ENCODE peak calls at places on chromosomes 13 and 19, in five cellular contexts. N, D, S, W and U are unnamed samples.

GRCh38 chr13:24500977-24501376 is 11.6 kb downstream of the PARP4 start:
- DNase-seq in N (peak; percentile 60), D (peak; percentile 56), S (peak; percentile 62), W (no peak), U (no peak)

GRCh38 chr19:57560049-57560491 is 407 bp upstream of the ZNF550 start:
- DNase-seq in N (peak; percentile 55), D (peak; percentile 72), S (no peak), W (no peak), U (peak; percentile 62)

GRCh38 chr13:38024431-38024830 is 154.9 kb upstream of the TRPC4 start:
- DNase-seq in N (no peak), D (no peak), S (no peak), W (no peak), U (no peak)

GRCh38 chr13:29369060-29369743 is 226.3 kb downstream of the SLC7A1 start:
- DNase-seq in N (peak; percentile 70), D (peak; percentile 36), S (no peak), W (peak; percentile 27), U (peak; percentile 4)

GRCh38 chr19:13796301-13797057 is 1.2 kb downstream of the ZSWIM4 start:
- DNase-seq in N (peak; percentile 97), D (peak; percentile 90), S (no peak), W (peak; percentile 60), U (peak; percentile 78)

GRCh38 chr13:97798171-97798821 is 155.2 kb upstream of the IPO5 start:
- DNase-seq in N (no peak), D (no peak), S (no peak), W (no peak), U (no peak)

GRCh38 chr13:61466280-61466679 is 50.6 kb upstream of the PCDH20 start:
- DNase-seq in N (peak; percentile 15), D (no peak), S (no peak), W (no peak), U (no peak)

GRCh38 chr19:35299523-35300339 is 7.8 kb downstream of the MAG start:
- DNase-seq in N (no peak), D (no peak), S (no peak), W (no peak), U (no peak)

GRCh38 chr13:113545931-113546516 is 38.5 kb upstream of the TFDP1 start:
- DNase-seq in N (no peak), D (no peak), S (no peak), W (no peak), U (no peak)

GRCh38 chr13:79423801-79424642 is 18.0 kb upstream of the RBM26 start:
- DNase-seq in N (peak; percentile 58), D (peak; percentile 76), S (no peak), W (peak; percentile 28), U (peak; percentile 55)

GRCh38 chr13:39527961-39528720 is 74.9 kb downstream of the LHFPL6 start:
- DNase-seq in N (peak; percentile 88), D (peak; percentile 89), S (peak; percentile 41), W (peak; percentile 18), U (peak; percentile 78)

GRCh38 chr13:51066091-51066831 is 44.8 kb downstream of the C13orf42 start:
- DNase-seq in N (peak; percentile 16), D (no peak), S (no peak), W (no peak), U (no peak)

GRCh38 chr19:34224996-34225658 is 29.2 kb upstream of the GARRE1 start:
- DNase-seq in N (peak; percentile 58), D (peak; percentile 70), S (no peak), W (no peak), U (peak; percentile 47)

GRCh38 chr13:26919311-26919710 is 158.7 kb upstream of the GPR12 start:
- DNase-seq in N (no peak), D (no peak), S (no peak), W (no peak), U (no peak)

GRCh38 chr19:18649371-18650047 is 12.7 kb downstream of the KLHL26 start:
- DNase-seq in N (no peak), D (peak; percentile 77), S (no peak), W (no peak), U (no peak)

GRCh38 chr19:30047355-30047895 is 105.4 kb downstream of the URI1 start:
- DNase-seq in N (no peak), D (no peak), S (no peak), W (no peak), U (no peak)

GRCh38 chr19:30562981-30563380 is 190.8 kb downstream of the ZNF536 start:
- DNase-seq in N (no peak), D (no peak), S (no peak), W (no peak), U (no peak)

GRCh38 chr13:45807520-45808099 is 43.9 kb downstream of the SIAH3 start:
- DNase-seq in N (peak; percentile 59), D (peak; percentile 62), S (peak; percentile 17), W (peak; percentile 62), U (peak; percentile 24)

GRCh38 chr13:65679240-65679639 is 1550.9 kb downstream of the PCDH9 start:
- DNase-seq in N (no peak), D (peak; percentile 40), S (no peak), W (no peak), U (no peak)

GRCh38 chr19:11737964-11738745 is 591 bp downstream of the ZNF823 start:
- DNase-seq in N (peak; percentile 65), D (peak; percentile 12), S (no peak), W (no peak), U (peak; percentile 56)

GRCh38 chr19:38583219-38583984 is 34.4 kb downstream of the MAP4K1 start:
- DNase-seq in N (no peak), D (no peak), S (no peak), W (no peak), U (no peak)

GRCh38 chr13:30870916-30871712 is 35.0 kb upstream of the MEDAG start:
- DNase-seq in N (no peak), D (no peak), S (no peak), W (no peak), U (no peak)

GRCh38 chr13:30868806-30869470 is 37.1 kb upstream of the MEDAG start:
- DNase-seq in N (no peak), D (peak; percentile 61), S (no peak), W (no peak), U (no peak)

GRCh38 chr13:30869491-30869890 is 36.6 kb upstream of the MEDAG start:
- DNase-seq in N (no peak), D (peak; percentile 77), S (no peak), W (no peak), U (no peak)

GRCh38 chr13:30871713-30872029 is 34.4 kb upstream of the MEDAG start:
- DNase-seq in N (no peak), D (peak; percentile 41), S (no peak), W (no peak), U (no peak)

DNA sequence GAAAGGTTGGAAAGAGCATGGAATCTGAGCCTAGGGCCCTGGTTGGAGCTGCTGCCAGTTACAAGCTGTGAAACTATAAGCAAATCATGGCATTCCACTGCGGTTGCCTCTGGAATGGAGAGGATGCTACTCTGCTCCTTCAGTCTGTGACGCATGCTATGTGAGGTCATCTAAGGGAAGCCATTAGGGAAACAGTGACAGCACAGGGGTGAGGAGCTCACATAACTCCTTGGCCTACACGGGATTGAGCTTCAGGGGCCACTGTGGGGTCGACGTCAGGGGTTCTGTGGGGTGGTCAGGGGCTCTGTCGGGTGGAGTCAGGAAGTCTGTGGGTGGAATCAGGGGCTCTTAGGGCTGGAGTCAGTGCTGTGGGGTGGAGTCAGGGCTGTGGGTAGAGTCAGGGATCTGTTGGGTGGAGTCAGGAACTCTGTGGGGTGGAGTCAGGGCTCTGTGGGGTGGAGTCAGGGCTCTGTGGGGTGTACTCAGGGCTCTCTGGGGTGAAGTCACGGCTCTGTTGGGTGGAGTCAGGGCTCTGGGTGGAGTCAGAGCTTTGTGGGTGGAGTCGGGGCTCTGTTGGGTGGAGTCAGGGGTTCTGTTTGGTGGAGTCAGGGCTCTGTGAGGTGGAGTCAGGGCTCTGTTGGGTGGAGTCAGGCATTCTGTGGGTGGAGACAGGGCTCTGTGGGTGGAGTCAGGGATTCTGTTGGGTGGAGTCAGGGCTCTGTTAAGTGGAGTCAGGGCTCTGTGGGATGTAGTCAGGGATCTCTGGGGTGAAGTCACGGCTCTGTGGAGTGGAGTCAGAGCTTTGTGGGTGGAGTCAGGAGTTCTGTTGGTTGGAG is 35.8 kb upstream of the MEDAG start:
- DNase-seq in N (peak; percentile 46), D (peak; percentile 99), S (peak; percentile 32), W (peak; percentile 79), U (peak; percentile 78)
- H3K4me3 ChIP-seq in N (no peak overlapping the region), D (no peak overlapping the region), S (no peak overlapping the region), W (no peak overlapping the region), U (peak overlapping the region; percentile 40)

DNA sequence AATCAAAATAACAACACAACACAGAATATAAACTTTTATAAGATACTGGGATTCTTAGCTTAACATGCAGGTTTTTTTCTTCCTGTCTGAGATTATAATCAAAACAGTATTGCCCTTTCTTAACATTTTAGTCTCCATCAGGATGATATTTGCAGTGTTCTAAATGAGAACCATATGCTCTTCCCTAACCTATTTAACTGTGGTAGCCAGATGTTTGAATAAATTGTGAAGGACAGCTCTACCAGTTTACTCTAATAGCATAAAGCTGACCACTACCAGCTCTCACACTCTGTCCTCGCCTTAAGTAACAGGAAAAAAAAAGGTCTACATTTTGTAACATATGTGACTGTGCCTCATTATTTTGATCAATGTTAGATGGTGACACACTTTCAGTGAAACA is 618.7 kb upstream of the SGCG start:
- DNase-seq in N (no peak), D (no peak), S (no peak), W (no peak), U (no peak)
- H2AFZ ChIP-seq in N (no peak overlapping the region), D (no peak overlapping the region), S (no peak overlapping the region), W (no peak overlapping the region), U (no peak overlapping the region)

GRCh38 chr19:1860821-1861598 is 2.4 kb downstream of the KLF16 start:
- DNase-seq in N (no peak), D (no peak), S (no peak), W (no peak), U (no peak)

GRCh38 chr19:1857648-1858326 is 5.6 kb downstream of the KLF16 start:
- DNase-seq in N (no peak), D (no peak), S (no peak), W (no peak), U (no peak)

GRCh38 chr19:1860133-1860775 is 3.1 kb downstream of the KLF16 start:
- DNase-seq in N (no peak), D (peak; percentile 79), S (no peak), W (no peak), U (peak; percentile 36)

GRCh38 chr19:1858412-1859081 is 4.8 kb downstream of the KLF16 start:
- DNase-seq in N (no peak), D (no peak), S (no peak), W (no peak), U (no peak)

DNA sequence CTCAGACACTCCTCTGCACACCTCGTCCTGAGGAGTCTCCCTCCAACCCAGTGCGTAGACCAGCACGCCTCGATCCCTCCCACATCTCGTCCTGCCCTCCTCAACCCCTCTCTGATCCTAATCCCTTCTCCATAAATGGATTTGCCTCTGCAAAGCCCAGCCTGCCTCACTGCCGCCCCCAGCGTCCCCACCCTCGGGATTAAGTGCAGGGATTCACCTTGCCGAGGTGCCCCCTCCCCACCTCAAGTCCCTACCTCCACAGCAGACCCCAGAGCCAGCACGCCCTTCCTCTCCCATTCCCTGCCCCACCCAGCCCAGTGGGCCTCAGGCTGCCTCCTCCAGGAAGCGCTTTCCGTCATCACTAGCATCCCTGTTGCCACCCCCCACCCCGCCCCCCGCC is 4.1 kb downstream of the KLF16 start:
- DNase-seq in N (no peak), D (no peak), S (no peak), W (no peak), U (no peak)
- H3K4me1 ChIP-seq in N (peaks cover 15% of the 10 kb centered on the region), D (peaks cover 42% of the 10 kb centered on the region), S (peaks cover 59% of the 10 kb centered on the region), W (peaks cover 66% of the 10 kb centered on the region), U (peaks cover 20% of the 10 kb centered on the region)

DNA sequence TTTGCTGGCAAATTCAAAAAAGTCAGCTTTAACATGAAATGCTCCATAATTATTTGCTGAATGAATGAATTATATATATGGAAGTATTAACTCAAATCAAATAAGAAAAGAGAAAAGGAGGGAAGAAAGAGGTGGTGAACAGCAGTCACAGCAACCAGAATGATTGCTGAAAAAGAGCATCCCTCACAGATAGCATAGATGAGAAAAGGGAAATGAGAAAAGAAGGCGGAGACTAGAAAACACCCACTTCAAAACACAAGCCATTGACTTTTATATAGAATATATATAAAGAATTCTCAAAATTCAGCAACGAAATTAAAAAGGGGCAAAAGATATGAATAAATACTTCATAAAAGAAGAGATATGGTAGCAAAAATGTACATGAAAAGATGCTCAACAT is 75.2 kb downstream of the CAB39L start:
- DNase-seq in N (no peak), D (no peak), S (no peak), W (no peak), U (no peak)
- H3K4me3 ChIP-seq in N (no peak overlapping the region), D (no peak overlapping the region), S (no peak overlapping the region), W (no peak overlapping the region), U (no peak overlapping the region)